ENCODE peak calls at places on chromosome 1, in ten cellular contexts. F, A, B, M, O, X, G, E, Y and N are unnamed samples.

GRCh38 chr1:24694380-24694843 is 50.8 kb upstream of the CLIC4 start:
- DNase-seq in F (peak), A (peak), B (no peak), M (peak), O (no peak), X (peak), G (no peak), E (peak), Y (no peak), N (no peak)

GRCh38 chr1:74474585-74474984 is 37.8 kb downstream of the LRRC53 start:
- DNase-seq in F (no peak), A (no peak), B (no peak), M (no peak), O (no peak), X (no peak), G (no peak), E (peak), Y (no peak), N (no peak)

GRCh38 chr1:7401814-7402547 is 369.1 kb upstream of the VAMP3 start:
- DNase-seq in F (no peak), A (no peak), B (no peak), M (peak), O (peak), X (no peak), G (no peak), E (peak), Y (no peak), N (peak)

GRCh38 chr1:153790282-153790995 is 15.2 kb downstream of the SLC27A3 start:
- DNase-seq in F (no peak), A (peak), B (peak), M (peak), O (no peak), X (peak), G (no peak), E (peak), Y (no peak), N (no peak)

GRCh38 chr1:172322219-172323061 is 98.0 kb upstream of the C1orf105 start:
- DNase-seq in F (no peak), A (no peak), B (no peak), M (peak), O (no peak), X (no peak), G (no peak), E (peak), Y (no peak), N (no peak)

GRCh38 chr1:61337981-61338848 is 255.9 kb downstream of the NFIA start:
- DNase-seq in F (peak), A (peak), B (peak), M (peak), O (peak), X (peak), G (no peak), E (peak), Y (no peak), N (no peak)

GRCh38 chr1:153962088-153963029 is 978 bp downstream of the SLC39A1 start:
- DNase-seq in F (no peak), A (no peak), B (no peak), M (peak), O (no peak), X (no peak), G (peak), E (peak), Y (no peak), N (no peak)

GRCh38 chr1:185154912-185155513 is 1.7 kb downstream of the TRMT1L start:
- DNase-seq in F (no peak), A (no peak), B (no peak), M (peak), O (no peak), X (no peak), G (no peak), E (peak), Y (no peak), N (no peak)

GRCh38 chr1:214523124-214523824 is 28.1 kb downstream of the PTPN14 start:
- DNase-seq in F (no peak), A (no peak), B (no peak), M (no peak), O (no peak), X (no peak), G (no peak), E (no peak), Y (no peak), N (no peak)

GRCh38 chr1:231590453-231591198 is 36.0 kb upstream of the DISC1 start:
- DNase-seq in F (no peak), A (no peak), B (no peak), M (peak), O (no peak), X (peak), G (peak), E (peak), Y (peak), N (no peak)

GRCh38 chr1:30688920-30689794 is 34.2 kb downstream of the MATN1 start:
- DNase-seq in F (no peak), A (peak), B (no peak), M (no peak), O (no peak), X (no peak), G (no peak), E (no peak), Y (no peak), N (no peak)

GRCh38 chr1:51570063-51570720 is 46.7 kb upstream of the OSBPL9 start:
- DNase-seq in F (no peak), A (no peak), B (no peak), M (no peak), O (no peak), X (no peak), G (no peak), E (no peak), Y (no peak), N (no peak)